ENCODE peak calls at places on chromosomes 1 and 21, in four cellular contexts. O is uterus, P is IMR-90, H is endothelial cell. D is an unnamed sample.

GRCh38 chr1:23559985-23560755 is 869 bp upstream of the ID3 start:
- DNase-seq in O (no peak), P (peak; percentile 47), H (no peak), D (no peak)

GRCh38 chr1:17926906-17927305 is 171.8 kb downstream of the ACTL8 start:
- DNase-seq in O (no peak), P (no peak), H (no peak), D (no peak)

GRCh38 chr1:238832106-238832505 is 554.3 kb upstream of the CHRM3 start:
- DNase-seq in O (no peak), P (no peak), H (no peak), D (no peak)

GRCh38 chr1:20322825-20323612 is 32.3 kb downstream of the VWA5B1 start:
- DNase-seq in O (no peak), P (peak; percentile 82), H (no peak), D (no peak)

GRCh38 chr21:32597205-32597604 is 11.9 kb upstream of the TCP10L start:
- DNase-seq in O (no peak), P (peak; percentile 95), H (no peak), D (no peak)

GRCh38 chr1:18398791-18399551 is 81.8 kb upstream of the KLHDC7A start:
- DNase-seq in O (no peak), P (no peak), H (no peak), D (no peak)

GRCh38 chr1:238029126-238029525 is 138.4 kb upstream of the ZP4 start:
- DNase-seq in O (no peak), P (no peak), H (no peak), D (no peak)

GRCh38 chr1:102098081-102098480 is 101.4 kb upstream of the OLFM3 start:
- DNase-seq in O (no peak), P (no peak), H (no peak), D (no peak)

GRCh38 chr1:63773815-63774616 is at the start of gene ROR1:
- DNase-seq in O (peak; percentile 84), P (peak; percentile 76), H (peak; percentile 89), D (peak; percentile 87)

GRCh38 chr21:45306832-45307571 is 19.3 kb upstream of the POFUT2 start:
- DNase-seq in O (peak; percentile 87), P (peak; percentile 93), H (no peak), D (peak; percentile 69)

GRCh38 chr1:178094752-178095645 is 1.1 kb downstream of the RASAL2 start:
- DNase-seq in O (no peak), P (no peak), H (no peak), D (no peak)

GRCh38 chr1:20100632-20101355 is 18.5 kb downstream of the PLA2G2D start:
- DNase-seq in O (no peak), P (peak; percentile 48), H (peak; percentile 54), D (peak; percentile 45)

GRCh38 chr1:11156441-11156840 is 32.7 kb upstream of the ANGPTL7 start:
- DNase-seq in O (no peak), P (no peak), H (peak; percentile 13), D (no peak)

GRCh38 chr1:159825564-159825963 is 1.1 kb upstream of the SLAMF8 start:
- DNase-seq in O (no peak), P (no peak), H (no peak), D (no peak)

GRCh38 chr1:166221316-166221715 is 54.5 kb upstream of the FAM78B start:
- DNase-seq in O (no peak), P (no peak), H (no peak), D (no peak)

GRCh38 chr1:92326681-92327080 is 27.8 kb downstream of the RPAP2 start:
- DNase-seq in O (no peak), P (no peak), H (no peak), D (no peak)

GRCh38 chr1:43229831-43230780 is 39.7 kb upstream of the TMEM125 start:
- DNase-seq in O (no peak), P (peak; percentile 28), H (no peak), D (no peak)

GRCh38 chr21:42154237-42155044 is 64.5 kb upstream of the ABCG1 start:
- DNase-seq in O (no peak), P (no peak), H (no peak), D (no peak)

GRCh38 chr1:25703041-25703440 is 86.5 kb downstream of the MAN1C1 start:
- DNase-seq in O (no peak), P (no peak), H (no peak), D (no peak)

GRCh38 chr1:198622532-198623218 is 16.2 kb upstream of the PTPRC start:
- DNase-seq in O (no peak), P (no peak), H (no peak), D (no peak)

GRCh38 chr1:55632058-55632457 is 416.9 kb upstream of the USP24 start:
- DNase-seq in O (no peak), P (peak; percentile 63), H (no peak), D (no peak)

GRCh38 chr1:179247923-179248322 is 18.4 kb upstream of the ABL2 start:
- DNase-seq in O (no peak), P (no peak), H (no peak), D (no peak)

GRCh38 chr1:40454873-40455272 is 4.6 kb downstream of the ZFP69B start:
- DNase-seq in O (no peak), P (no peak), H (no peak), D (no peak)

GRCh38 chr1:206961668-206962067 is 8.6 kb downstream of the FCAMR start:
- DNase-seq in O (no peak), P (no peak), H (no peak), D (no peak)

GRCh38 chr1:206962269-206962668 is 8.0 kb downstream of the FCAMR start:
- DNase-seq in O (no peak), P (no peak), H (no peak), D (no peak)

GRCh38 chr1:206958154-206958553 is 11.9 kb upstream of the PIGR start:
- DNase-seq in O (no peak), P (no peak), H (no peak), D (no peak)

GRCh38 chr1:206963119-206963712 is 7.0 kb downstream of the FCAMR start:
- DNase-seq in O (no peak), P (peak; percentile 37), H (no peak), D (no peak)

DNA sequence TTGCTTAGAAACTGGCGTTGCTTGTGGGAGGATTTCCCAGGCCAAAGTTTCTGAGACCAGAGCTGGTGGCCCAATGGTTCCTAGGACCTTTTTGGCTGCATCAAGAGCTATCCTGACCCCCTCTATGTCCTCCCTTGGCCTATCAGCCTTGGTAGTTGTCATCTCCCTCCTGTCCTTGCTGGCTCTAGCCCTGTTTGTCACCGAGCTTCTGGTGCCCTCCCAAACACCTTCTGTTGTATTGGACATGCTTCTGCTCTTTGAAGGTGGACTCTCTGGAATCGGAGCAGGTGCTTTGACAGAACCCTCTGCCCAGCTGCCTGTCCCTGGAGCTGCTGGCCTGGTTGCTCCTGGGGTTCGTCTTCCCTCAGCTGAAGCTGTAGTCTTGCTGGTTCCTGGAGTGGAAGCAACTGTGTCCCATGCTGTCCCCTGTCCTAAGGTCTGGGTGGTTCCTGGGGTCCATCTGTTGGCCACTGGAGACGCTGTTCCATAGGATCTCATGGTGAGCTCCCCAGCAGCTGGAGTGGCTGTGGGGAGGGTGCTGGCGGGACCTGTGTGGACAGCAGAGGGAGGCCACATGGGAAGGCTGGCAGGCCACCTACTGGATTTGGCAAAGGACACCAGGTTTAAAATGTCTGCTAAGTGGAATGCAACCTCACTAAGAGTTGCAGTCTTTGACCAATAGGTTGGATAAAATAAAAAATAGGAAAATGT is 9.4 kb downstream of the FCAMR start:
- DNase-seq in O (no peak), P (no peak), H (no peak), D (no peak)
- TF ChIP-seq CTCF in O (no peak), P (no peak), H (no peak), D (no peak)

DNA sequence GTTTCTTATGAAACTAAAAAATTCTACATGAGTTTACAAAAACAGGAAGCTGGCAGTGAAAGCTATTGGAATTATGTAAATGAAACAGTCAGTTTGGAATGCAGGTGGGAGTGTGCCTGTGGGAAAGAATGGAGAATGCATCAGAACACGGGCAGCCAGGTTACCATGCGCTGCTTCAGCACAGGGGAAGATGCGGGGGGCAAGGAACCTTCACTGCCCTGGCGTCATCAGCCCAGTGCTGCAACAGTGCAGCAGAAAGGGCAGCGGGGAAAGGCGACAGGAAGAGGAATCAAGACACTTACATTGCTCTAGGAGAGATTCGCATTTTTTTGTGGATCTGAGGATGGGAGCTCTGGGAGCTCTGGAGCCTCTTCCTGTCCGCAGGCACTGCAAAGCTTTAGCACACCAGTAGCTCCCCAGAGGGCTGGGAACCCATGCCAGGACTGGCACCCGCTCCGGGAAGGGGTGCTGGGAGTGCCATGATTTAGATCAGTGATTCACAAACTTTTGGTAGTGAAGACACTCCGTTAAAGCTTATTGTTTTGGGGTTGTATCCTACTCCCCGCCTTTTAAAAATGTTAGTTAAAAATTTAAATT is 64.1 kb upstream of the WDR26 start:
- DNase-seq in O (no peak), P (peak; percentile 76), H (peak; percentile 44), D (no peak)
- TF ChIP-seq CTCF in O (no peak), P (no peak), H (no peak), D (no peak)

GRCh38 chr1:157948547-157949152 is 44.8 kb upstream of the KIRREL1 start:
- DNase-seq in O (no peak), P (peak; percentile 42), H (peak; percentile 38), D (peak; percentile 14)
- TF ChIP-seq CTCF in O (no peak), P (peak; percentile 49), H (no peak), D (peak; percentile 63)

GRCh38 chr1:240366636-240367035 is 245.3 kb downstream of the GREM2 start:
- DNase-seq in O (no peak), P (no peak), H (no peak), D (no peak)

GRCh38 chr1:240362826-240363225 is 249.1 kb downstream of the GREM2 start:
- DNase-seq in O (no peak), P (no peak), H (no peak), D (no peak)

DNA sequence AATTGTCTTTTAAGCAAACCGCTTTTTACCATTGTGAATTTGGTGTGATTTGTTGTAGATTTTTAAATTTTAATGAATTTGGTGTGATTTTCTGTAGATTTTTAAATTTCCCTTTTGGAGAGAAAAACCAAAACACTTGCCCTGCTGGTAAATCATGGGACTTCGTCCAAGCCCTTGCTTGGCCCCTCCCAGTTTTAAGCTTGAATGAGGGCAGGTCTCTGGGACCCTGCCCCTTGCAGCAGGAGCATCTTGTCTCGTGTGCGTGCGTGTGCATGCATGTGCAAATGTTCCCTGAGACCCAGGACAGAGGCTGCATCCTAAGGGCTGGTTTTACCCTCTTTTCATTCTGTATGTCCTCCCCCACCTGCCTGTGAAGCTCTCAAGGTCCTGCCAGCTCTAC is 248.6 kb downstream of the GREM2 start:
- DNase-seq in O (no peak), P (no peak), H (no peak), D (no peak)
- TF ChIP-seq CTCF in O (no peak), P (no peak), H (peak; percentile 19), D (no peak)

GRCh38 chr1:214816603-214817002 is 213.6 kb downstream of the CENPF start:
- DNase-seq in O (no peak), P (no peak), H (no peak), D (no peak)
- TF ChIP-seq CTCF in O (no peak), P (no peak), H (peak; percentile 54), D (no peak)